ENCODE peak calls at places on chromosomes 16 and 17, in ten cellular contexts. S is tibial nerve, V is lower leg skin, C is stomach, M is esophagus muscularis mucosa, B is adrenal gland, K is H54, F is breast epithelium, T is uterus, H is heart left ventricle. Z is an unnamed sample.
A peak's percentile ranks its signal among the peaks of the same experiment; 100 is the strongest.

GRCh38 chr17:56499799-56500388 is 93.6 kb upstream of the NOG start:
- DNase-seq in S (peak; percentile 13), V (no peak), C (no peak), M (no peak), B (peak; percentile 7), K (peak; percentile 19), F (no peak), T (no peak), H (no peak), Z (peak; percentile 25)

GRCh38 chr17:33112763-33113162 is 121.1 kb downstream of the SPACA3 start:
- DNase-seq in S (no peak), V (no peak), C (no peak), M (no peak), B (no peak), K (no peak), F (no peak), T (no peak), H (no peak), Z (no peak)

GRCh38 chr17:74919440-74920305 is 3.4 kb downstream of the USH1G start:
- DNase-seq in S (no peak), V (no peak), C (peak; percentile 33), M (no peak), B (no peak), K (no peak), F (no peak), T (no peak), H (no peak), Z (peak; percentile 30)

GRCh38 chr17:9272506-9272905 is 251.2 kb downstream of the NTN1 start:
- DNase-seq in S (no peak), V (no peak), C (no peak), M (no peak), B (no peak), K (no peak), F (no peak), T (no peak), H (no peak), Z (no peak)

GRCh38 chr16:3234543-3235541 is at the start of gene ZNF200:
- DNase-seq in S (peak; percentile 89), V (peak; percentile 93), C (peak; percentile 97), M (peak; percentile 99), B (peak; percentile 98), K (peak; percentile 90), F (peak; percentile 95), T (peak; percentile 94), H (peak; percentile 98), Z (peak; percentile 98)

GRCh38 chr17:72126575-72127486 is 6.0 kb downstream of the SOX9 start:
- DNase-seq in S (no peak), V (no peak), C (peak; percentile 61), M (no peak), B (peak; percentile 38), K (peak; percentile 98), F (no peak), T (no peak), H (no peak), Z (no peak)

GRCh38 chr16:20348365-20349185 is 3.9 kb downstream of the UMOD start:
- DNase-seq in S (no peak), V (no peak), C (peak; percentile 57), M (no peak), B (no peak), K (no peak), F (no peak), T (no peak), H (no peak), Z (peak; percentile 11)

GRCh38 chr16:88920618-88921602 is 54.5 kb upstream of the PABPN1L start:
- DNase-seq in S (peak; percentile 61), V (peak; percentile 59), C (peak; percentile 58), M (peak; percentile 93), B (peak; percentile 55), K (peak; percentile 69), F (no peak), T (peak; percentile 70), H (peak; percentile 85), Z (no peak)

GRCh38 chr17:56482229-56482628 is 111.3 kb upstream of the NOG start:
- DNase-seq in S (no peak), V (no peak), C (no peak), M (no peak), B (no peak), K (no peak), F (no peak), T (no peak), H (no peak), Z (no peak)

GRCh38 chr16:10831899-10832886 is 13.6 kb upstream of the TVP23A start:
- DNase-seq in S (no peak), V (no peak), C (no peak), M (no peak), B (peak; percentile 16), K (no peak), F (no peak), T (no peak), H (no peak), Z (no peak)

GRCh38 chr17:6435968-6436367 is 1.0 kb upstream of the AIPL1 start:
- DNase-seq in S (no peak), V (peak; percentile 46), C (peak; percentile 69), M (no peak), B (peak; percentile 80), K (peak; percentile 76), F (no peak), T (peak; percentile 25), H (peak; percentile 54), Z (peak; percentile 50)

GRCh38 chr17:5097101-5097834 is 14.4 kb downstream of the ZNF232 start:
- DNase-seq in S (no peak), V (peak; percentile 41), C (peak; percentile 30), M (no peak), B (peak; percentile 30), K (no peak), F (no peak), T (peak; percentile 44), H (peak; percentile 78), Z (peak; percentile 12)

GRCh38 chr17:79201536-79202227 is 127.1 kb downstream of the ENGASE start:
- DNase-seq in S (no peak), V (no peak), C (no peak), M (no peak), B (no peak), K (peak; percentile 98), F (no peak), T (no peak), H (no peak), Z (no peak)

GRCh38 chr16:73040136-73040535 is 7.8 kb downstream of the ZFHX3 start:
- DNase-seq in S (no peak), V (no peak), C (no peak), M (no peak), B (no peak), K (no peak), F (no peak), T (no peak), H (no peak), Z (no peak)

GRCh38 chr16:6892961-6893360 is 439.7 kb upstream of the RBFOX1 start:
- DNase-seq in S (no peak), V (no peak), C (no peak), M (peak; percentile 42), B (no peak), K (no peak), F (no peak), T (no peak), H (no peak), Z (no peak)

GRCh38 chr17:81511550-81511799 is 1.1 kb downstream of the ACTG1 start:
- DNase-seq in S (no peak), V (no peak), C (no peak), M (no peak), B (no peak), K (no peak), F (no peak), T (no peak), H (no peak), Z (no peak)
- TF ChIP-seq POLR2A in S (no peak), V (no peak), C (no peak), M (no peak), B (no peak), K (no peak), F (no peak), T (no peak), H (no peak), Z (no peak)

GRCh38 chr17:80891096-80892018 is 100.3 kb upstream of the CHMP6 start:
- DNase-seq in S (no peak), V (peak; percentile 36), C (peak; percentile 30), M (no peak), B (peak; percentile 87), K (peak; percentile 95), F (peak; percentile 51), T (no peak), H (no peak), Z (peak; percentile 65)
- TF ChIP-seq POLR2A in S (no peak), V (no peak), C (no peak), M (no peak), B (peak; percentile 24), K (peak; percentile 46), F (no peak), T (no peak), H (no peak), Z (no peak)

DNA sequence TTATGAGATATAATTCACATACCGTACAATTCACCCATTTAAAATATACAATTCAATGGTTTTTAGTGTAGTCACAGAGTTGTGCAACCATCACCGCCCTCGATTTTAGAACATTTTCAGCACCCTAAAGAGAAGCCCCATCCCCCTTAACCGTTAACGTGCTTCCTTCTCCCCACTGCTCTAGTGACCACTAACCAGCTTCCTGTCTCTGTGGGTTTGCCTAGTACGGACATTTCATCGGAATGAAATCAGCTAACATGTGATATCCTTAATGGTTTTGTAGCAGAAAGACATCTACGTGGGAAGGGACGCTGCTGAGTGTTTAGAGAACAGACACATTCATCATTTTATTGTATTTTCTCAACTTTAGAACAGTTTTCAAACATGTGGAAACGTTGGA is 80.8 kb upstream of the HSBP1 start:
- DNase-seq in S (no peak), V (no peak), C (no peak), M (no peak), B (peak; percentile 17), K (no peak), F (no peak), T (no peak), H (no peak), Z (no peak)
- TF ChIP-seq POLR2A in S (no peak), V (no peak), C (no peak), M (no peak), B (no peak), K (no peak), F (no peak), T (no peak), H (no peak), Z (no peak)

GRCh38 chr16:81029930-81030604 is 5.6 kb upstream of the ATMIN start:
- DNase-seq in S (no peak), V (no peak), C (no peak), M (no peak), B (no peak), K (no peak), F (no peak), T (no peak), H (no peak), Z (no peak)

GRCh38 chr16:81036751-81037350 is 1.2 kb downstream of the ATMIN start:
- DNase-seq in S (no peak), V (no peak), C (no peak), M (no peak), B (peak; percentile 5), K (no peak), F (no peak), T (no peak), H (peak; percentile 45), Z (peak; percentile 77)

GRCh38 chr16:81040837-81041236 is 5.2 kb downstream of the ATMIN start:
- DNase-seq in S (no peak), V (no peak), C (no peak), M (no peak), B (no peak), K (no peak), F (no peak), T (no peak), H (no peak), Z (no peak)

GRCh38 chr16:81035975-81036750 is 521 bp downstream of the ATMIN start:
- DNase-seq in S (no peak), V (no peak), C (peak; percentile 34), M (no peak), B (peak; percentile 48), K (peak; percentile 39), F (no peak), T (no peak), H (peak; percentile 23), Z (peak; percentile 62)

GRCh38 chr16:81035398-81035974 is at the start of gene ATMIN:
- DNase-seq in S (peak; percentile 76), V (peak; percentile 68), C (peak; percentile 93), M (no peak), B (peak; percentile 90), K (peak; percentile 93), F (peak; percentile 79), T (peak; percentile 83), H (peak; percentile 89), Z (peak; percentile 90)
- TF ChIP-seq POLR2A in S (peak; percentile 45), V (no peak), C (no peak), M (no peak), B (no peak), K (peak; percentile 84), F (no peak), T (no peak), H (peak; percentile 21), Z (no peak)

Z was measured in erythroblast.